ENCODE peak calls at places on chromosomes 6 and 20, in four cellular contexts. R, P, S and W are unnamed samples. For H3K9me3, the result is how much of the 10 kb centered on the place peaks cover.

GRCh38 chr20:23132930-23133559 is 46.9 kb upstream of the CD93 start:
- DNase-seq in R (peak), P (no peak), S (no peak), W (peak)

GRCh38 chr6:108640104-108640503 is 79.4 kb downstream of the FOXO3 start:
- DNase-seq in R (no peak), P (no peak), S (peak), W (no peak)

GRCh38 chr6:125753218-125753936 is 3.9 kb downstream of the HEY2 start:
- DNase-seq in R (peak), P (no peak), S (no peak), W (no peak)

GRCh38 chr6:72286911-72287311 is 335.0 kb upstream of the KCNQ5 start:
- DNase-seq in R (peak), P (no peak), S (no peak), W (no peak)

GRCh38 chr6:125546827-125547226 is 202.6 kb upstream of the HEY2 start:
- DNase-seq in R (peak), P (no peak), S (no peak), W (no peak)

GRCh38 chr6:117072134-117072533 is 193.2 kb upstream of the VGLL2 start:
- DNase-seq in R (no peak), P (peak), S (no peak), W (no peak)

GRCh38 chr6:152508477-152508876 is 128.7 kb downstream of the SYNE1 start:
- DNase-seq in R (no peak), P (no peak), S (no peak), W (no peak)

GRCh38 chr6:138815797-138816528 is 20.1 kb downstream of the ECT2L start:
- DNase-seq in R (peak), P (no peak), S (no peak), W (no peak)

GRCh38 chr20:20411382-20411781 is 43.5 kb downstream of the INSM1 start:
- DNase-seq in R (no peak), P (no peak), S (no peak), W (no peak)

GRCh38 chr6:150417899-150418824 is 49.4 kb downstream of the IYD start:
- DNase-seq in R (peak), P (no peak), S (no peak), W (no peak)

GRCh38 chr6:11132191-11132590 is 20.7 kb upstream of the ERVFRD-1 start:
- DNase-seq in R (no peak), P (no peak), S (no peak), W (no peak)

GRCh38 chr6:140660295-140660694 is 1285.8 kb upstream of the CITED2 start:
- DNase-seq in R (peak), P (no peak), S (no peak), W (no peak)

GRCh38 chr20:235891-236290 is 8.8 kb downstream of the DEFB129 start:
- DNase-seq in R (peak), P (no peak), S (no peak), W (no peak)

GRCh38 chr6:167704396-167704801 is 122.3 kb upstream of the AFDN start:
- DNase-seq in R (no peak), P (no peak), S (no peak), W (no peak)

GRCh38 chr20:6700563-6701328 is 66.7 kb upstream of the BMP2 start:
- DNase-seq in R (no peak), P (peak), S (peak), W (no peak)

GRCh38 chr6:67112120-67112519 is 1405.1 kb upstream of the EYS start:
- DNase-seq in R (peak), P (no peak), S (no peak), W (no peak)

GRCh38 chr6:24851086-24851485 is 52.4 kb upstream of the ARMH2 start:
- DNase-seq in R (no peak), P (no peak), S (no peak), W (no peak)

GRCh38 chr6:111208928-111209327 is 121.6 kb downstream of the SLC16A10 start:
- DNase-seq in R (no peak), P (no peak), S (no peak), W (no peak)

GRCh38 chr6:142210606-142211005 is 63.5 kb downstream of the VTA1 start:
- DNase-seq in R (no peak), P (no peak), S (no peak), W (no peak)
- H3K9me3 ChIP-seq in R (under half), P (under half), S (under half), W (under half)

GRCh38 chr6:79001415-79001814 is 76.6 kb downstream of the PHIP start:
- DNase-seq in R (no peak), P (no peak), S (no peak), W (no peak)

GRCh38 chr6:79009819-79010218 is 68.2 kb downstream of the PHIP start:
- DNase-seq in R (no peak), P (no peak), S (no peak), W (no peak)

GRCh38 chr6:79005024-79005423 is 73.0 kb downstream of the PHIP start:
- DNase-seq in R (peak), P (no peak), S (no peak), W (no peak)

GRCh38 chr6:79004239-79004638 is 73.8 kb downstream of the PHIP start:
- DNase-seq in R (no peak), P (no peak), S (no peak), W (no peak)

GRCh38 chr6:79005497-79005896 is 72.6 kb downstream of the PHIP start:
- DNase-seq in R (no peak), P (no peak), S (no peak), W (no peak)
- H3K4me3 ChIP-seq in R (no peak), P (no peak), S (no peak), W (no peak)

GRCh38 chr20:45042978-45043377 is 57.9 kb downstream of the KCNS1 start:
- DNase-seq in R (no peak), P (no peak), S (no peak), W (no peak)

GRCh38 chr20:45041464-45042337 is 59.2 kb downstream of the KCNS1 start:
- DNase-seq in R (peak), P (no peak), S (no peak), W (no peak)

GRCh38 chr20:45044601-45045000 is 56.3 kb downstream of the KCNS1 start:
- DNase-seq in R (no peak), P (no peak), S (no peak), W (no peak)

GRCh38 chr20:45047581-45048119 is 53.3 kb downstream of the KCNS1 start:
- DNase-seq in R (no peak), P (no peak), S (no peak), W (no peak)

GRCh38 chr20:45044084-45044573 is 56.8 kb downstream of the KCNS1 start:
- DNase-seq in R (peak), P (no peak), S (no peak), W (no peak)
- TF ChIP-seq CTCF in R (peak), P (peak), S (peak), W (peak)

DNA sequence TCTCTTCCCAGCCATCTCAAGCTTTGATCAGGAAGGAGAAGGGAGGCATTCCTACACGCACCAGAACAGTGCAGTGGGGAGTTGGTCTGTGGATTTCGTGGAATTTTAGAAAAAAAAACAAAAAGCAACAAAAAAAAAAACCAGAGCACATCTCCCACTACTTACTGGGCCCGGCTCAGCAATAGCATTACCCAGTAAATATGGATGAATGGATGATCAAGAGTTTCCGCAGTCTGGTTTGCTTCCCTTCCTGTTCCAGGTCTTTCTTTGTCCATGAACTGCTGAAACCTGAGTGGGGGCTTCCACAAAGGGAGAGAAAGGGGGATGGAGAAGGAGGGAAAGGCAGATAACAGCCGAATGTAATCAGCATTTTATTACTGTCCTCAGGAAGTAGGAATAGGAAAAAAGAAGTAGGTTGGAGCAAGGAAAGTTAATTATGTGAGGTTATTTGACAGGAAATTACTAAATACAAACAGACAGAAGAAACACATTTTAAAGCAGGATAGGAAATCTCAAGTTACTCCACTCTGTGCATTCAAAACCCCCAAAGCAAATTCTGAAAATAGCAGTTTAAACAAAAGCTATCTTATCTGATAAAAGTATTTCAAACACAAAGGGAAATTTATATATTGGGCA is 349.0 kb downstream of the PRL start:
- DNase-seq in R (no peak), P (no peak), S (no peak), W (no peak)
- H3K9me3 ChIP-seq in R (under half), P (under half), S (under half), W (under half)

GRCh38 chr6:157650261-157650640 is 172.8 kb upstream of the SNX9 start:
- DNase-seq in R (peak), P (no peak), S (no peak), W (no peak)
- H3K4me3 ChIP-seq in R (no peak), P (no peak), S (peak), W (peak)

GRCh38 chr6:123329337-123329736 is 307.4 kb downstream of the TRDN start:
- DNase-seq in R (no peak), P (no peak), S (no peak), W (no peak)
- TF ChIP-seq CTCF in R (no peak), P (no peak), S (no peak), W (no peak)